ENCODE peak calls at places on chromosomes 7 and 10, in seven cellular contexts. One of them, this sample, is unnamed. For H3K4me1, the result is how much of the 10 kb centered on the place peaks cover.

GRCh38 chr7:137007001-137007725 is 138.7 kb downstream of the CHRM2 start:
- DNase-seq in heart right ventricle: no peak
- DNase-seq in IMR-90: peak
- DNase-seq in lung: no peak
- DNase-seq in colonic mucosa: no peak
- DNase-seq in A549: no peak
- DNase-seq in fibroblast of lung: no peak
- DNase-seq in this sample: peak

GRCh38 chr10:102220612-102221011 is 5.5 kb upstream of the ELOVL3 start:
- DNase-seq in heart right ventricle: no peak
- DNase-seq in IMR-90: no peak
- DNase-seq in lung: no peak
- DNase-seq in colonic mucosa: no peak
- DNase-seq in A549: no peak
- DNase-seq in fibroblast of lung: no peak
- DNase-seq in this sample: no peak

GRCh38 chr7:101081432-101081831 is 3.8 kb upstream of the TRIM56 start:
- DNase-seq in heart right ventricle: no peak
- DNase-seq in IMR-90: no peak
- DNase-seq in lung: no peak
- DNase-seq in colonic mucosa: no peak
- DNase-seq in A549: no peak
- DNase-seq in fibroblast of lung: no peak
- DNase-seq in this sample: peak

GRCh38 chr10:123008379-123009104 is at the start of the genes ACADSB and IKZF5:
- DNase-seq in heart right ventricle: peak
- DNase-seq in IMR-90: peak
- DNase-seq in lung: peak
- DNase-seq in colonic mucosa: peak
- DNase-seq in A549: peak
- DNase-seq in fibroblast of lung: peak
- DNase-seq in this sample: peak

GRCh38 chr10:133453516-133454203 is at the start of gene SCART1:
- DNase-seq in heart right ventricle: no peak
- DNase-seq in IMR-90: no peak
- DNase-seq in lung: peak
- DNase-seq in colonic mucosa: no peak
- DNase-seq in A549: no peak
- DNase-seq in fibroblast of lung: no peak
- DNase-seq in this sample: no peak

GRCh38 chr10:113474756-113475155 is 78.1 kb upstream of the HABP2 start:
- DNase-seq in heart right ventricle: no peak
- DNase-seq in IMR-90: no peak
- DNase-seq in lung: no peak
- DNase-seq in colonic mucosa: no peak
- DNase-seq in A549: no peak
- DNase-seq in fibroblast of lung: no peak
- DNase-seq in this sample: no peak

GRCh38 chr10:119667562-119668328 is 16.6 kb downstream of the BAG3 start:
- DNase-seq in heart right ventricle: peak
- DNase-seq in IMR-90: peak
- DNase-seq in lung: peak
- DNase-seq in colonic mucosa: no peak
- DNase-seq in A549: peak
- DNase-seq in fibroblast of lung: peak
- DNase-seq in this sample: no peak

GRCh38 chr10:101897633-101898032 is 54.0 kb upstream of the KCNIP2 start:
- DNase-seq in heart right ventricle: no peak
- DNase-seq in IMR-90: peak
- DNase-seq in lung: no peak
- DNase-seq in colonic mucosa: no peak
- DNase-seq in A549: no peak
- DNase-seq in fibroblast of lung: peak
- DNase-seq in this sample: no peak

GRCh38 chr10:110327262-110327914 is 22.7 kb upstream of the SMNDC1 start:
- DNase-seq in heart right ventricle: no peak
- DNase-seq in IMR-90: peak
- DNase-seq in lung: no peak
- DNase-seq in colonic mucosa: no peak
- DNase-seq in A549: no peak
- DNase-seq in fibroblast of lung: no peak
- DNase-seq in this sample: no peak

GRCh38 chr7:55534916-55535636 is 37.2 kb downstream of the VOPP1 start:
- DNase-seq in heart right ventricle: no peak
- DNase-seq in IMR-90: no peak
- DNase-seq in lung: no peak
- DNase-seq in colonic mucosa: no peak
- DNase-seq in A549: no peak
- DNase-seq in fibroblast of lung: no peak
- DNase-seq in this sample: no peak

GRCh38 chr7:46145412-46145811 is 224.3 kb upstream of the IGFBP3 start:
- DNase-seq in heart right ventricle: no peak
- DNase-seq in IMR-90: peak
- DNase-seq in lung: no peak
- DNase-seq in colonic mucosa: no peak
- DNase-seq in A549: peak
- DNase-seq in fibroblast of lung: peak
- DNase-seq in this sample: no peak

GRCh38 chr10:90319188-90319914 is 538.5 kb downstream of the HTR7 start:
- DNase-seq in heart right ventricle: no peak
- DNase-seq in IMR-90: peak
- DNase-seq in lung: no peak
- DNase-seq in colonic mucosa: no peak
- DNase-seq in A549: peak
- DNase-seq in fibroblast of lung: peak
- DNase-seq in this sample: peak

GRCh38 chr7:22726345-22726848 is 603 bp upstream of the IL6 start:
- DNase-seq in heart right ventricle: peak
- DNase-seq in IMR-90: peak
- DNase-seq in lung: peak
- DNase-seq in colonic mucosa: no peak
- DNase-seq in A549: peak
- DNase-seq in fibroblast of lung: peak
- DNase-seq in this sample: peak

GRCh38 chr7:157278791-157279678 is 57.8 kb upstream of the DNAJB6 start:
- DNase-seq in heart right ventricle: peak
- DNase-seq in IMR-90: no peak
- DNase-seq in lung: peak
- DNase-seq in colonic mucosa: peak
- DNase-seq in A549: no peak
- DNase-seq in fibroblast of lung: no peak
- DNase-seq in this sample: no peak

GRCh38 chr10:5283305-5284158 is 81.2 kb upstream of the UCN3 start:
- DNase-seq in heart right ventricle: peak
- DNase-seq in IMR-90: peak
- DNase-seq in lung: peak
- DNase-seq in colonic mucosa: peak
- DNase-seq in A549: peak
- DNase-seq in fibroblast of lung: peak
- DNase-seq in this sample: peak

GRCh38 chr10:107701947-107702346 is 537.4 kb upstream of the SORCS1 start:
- DNase-seq in heart right ventricle: no peak
- DNase-seq in IMR-90: peak
- DNase-seq in lung: no peak
- DNase-seq in colonic mucosa: no peak
- DNase-seq in A549: no peak
- DNase-seq in fibroblast of lung: no peak
- DNase-seq in this sample: no peak

GRCh38 chr10:15329437-15329836 is 41.7 kb downstream of the FAM171A1 start:
- DNase-seq in heart right ventricle: no peak
- DNase-seq in IMR-90: no peak
- DNase-seq in lung: no peak
- DNase-seq in colonic mucosa: no peak
- DNase-seq in A549: no peak
- DNase-seq in fibroblast of lung: no peak
- DNase-seq in this sample: no peak

GRCh38 chr7:128922496-128923410 is 12.2 kb upstream of the KCP start:
- DNase-seq in heart right ventricle: no peak
- DNase-seq in IMR-90: no peak
- DNase-seq in lung: no peak
- DNase-seq in colonic mucosa: no peak
- DNase-seq in A549: no peak
- DNase-seq in fibroblast of lung: no peak
- DNase-seq in this sample: no peak

GRCh38 chr10:15789793-15790525 is 70.2 kb upstream of the ITGA8 start:
- DNase-seq in heart right ventricle: no peak
- DNase-seq in IMR-90: peak
- DNase-seq in lung: no peak
- DNase-seq in colonic mucosa: no peak
- DNase-seq in A549: no peak
- DNase-seq in fibroblast of lung: peak
- DNase-seq in this sample: no peak

GRCh38 chr7:102321351-102322201 is 34.7 kb downstream of the SPDYE6 start:
- DNase-seq in heart right ventricle: peak
- DNase-seq in IMR-90: no peak
- DNase-seq in lung: no peak
- DNase-seq in colonic mucosa: peak
- DNase-seq in A549: no peak
- DNase-seq in fibroblast of lung: no peak
- DNase-seq in this sample: peak
- H3K4me1 ChIP-seq in heart right ventricle: under half
- H3K4me1 ChIP-seq in IMR-90: under half
- H3K4me1 ChIP-seq in lung: under half
- H3K4me1 ChIP-seq in colonic mucosa: under half
- H3K4me1 ChIP-seq in A549: under half
- H3K4me1 ChIP-seq in fibroblast of lung: under half
- H3K4me1 ChIP-seq in this sample: under half

DNA sequence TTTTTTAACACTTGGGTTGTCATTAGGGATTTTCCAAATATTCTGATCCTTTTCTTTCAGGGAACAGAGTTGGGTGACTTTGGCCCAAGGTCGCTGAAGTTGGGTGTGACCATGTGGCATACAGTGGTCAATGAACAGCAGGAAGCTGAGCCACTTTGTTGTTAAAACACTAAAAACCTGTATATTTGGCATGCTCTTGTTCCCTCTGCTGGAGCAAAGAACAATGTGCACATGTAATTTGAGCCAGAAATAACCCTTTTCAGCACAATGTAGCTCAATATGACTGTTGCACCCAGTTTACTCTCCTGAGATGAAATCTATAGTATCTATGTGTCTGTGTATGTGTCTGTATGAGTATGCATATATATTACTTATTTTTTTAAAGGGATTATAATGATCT is 74.9 kb downstream of the ADCYAP1R1 start:
- DNase-seq in heart right ventricle: no peak
- DNase-seq in IMR-90: peak
- DNase-seq in lung: no peak
- DNase-seq in colonic mucosa: no peak
- DNase-seq in A549: no peak
- DNase-seq in fibroblast of lung: peak
- DNase-seq in this sample: peak
- TF ChIP-seq CTCF in heart right ventricle: no peak
- TF ChIP-seq CTCF in IMR-90: peak
- TF ChIP-seq CTCF in lung: no peak
- TF ChIP-seq CTCF in colonic mucosa: no peak
- TF ChIP-seq CTCF in A549: no peak
- TF ChIP-seq CTCF in fibroblast of lung: peak
- TF ChIP-seq CTCF in this sample: peak

GRCh38 chr10:125020871-125021270 is 78.9 kb downstream of the ZRANB1 start:
- DNase-seq in heart right ventricle: no peak
- DNase-seq in IMR-90: no peak
- DNase-seq in lung: no peak
- DNase-seq in colonic mucosa: no peak
- DNase-seq in A549: no peak
- DNase-seq in fibroblast of lung: no peak
- DNase-seq in this sample: no peak
- H3K4me1 ChIP-seq in heart right ventricle: half or more
- H3K4me1 ChIP-seq in IMR-90: under half
- H3K4me1 ChIP-seq in lung: under half
- H3K4me1 ChIP-seq in colonic mucosa: under half
- H3K4me1 ChIP-seq in A549: under half
- H3K4me1 ChIP-seq in fibroblast of lung: under half
- H3K4me1 ChIP-seq in this sample: under half

DNA sequence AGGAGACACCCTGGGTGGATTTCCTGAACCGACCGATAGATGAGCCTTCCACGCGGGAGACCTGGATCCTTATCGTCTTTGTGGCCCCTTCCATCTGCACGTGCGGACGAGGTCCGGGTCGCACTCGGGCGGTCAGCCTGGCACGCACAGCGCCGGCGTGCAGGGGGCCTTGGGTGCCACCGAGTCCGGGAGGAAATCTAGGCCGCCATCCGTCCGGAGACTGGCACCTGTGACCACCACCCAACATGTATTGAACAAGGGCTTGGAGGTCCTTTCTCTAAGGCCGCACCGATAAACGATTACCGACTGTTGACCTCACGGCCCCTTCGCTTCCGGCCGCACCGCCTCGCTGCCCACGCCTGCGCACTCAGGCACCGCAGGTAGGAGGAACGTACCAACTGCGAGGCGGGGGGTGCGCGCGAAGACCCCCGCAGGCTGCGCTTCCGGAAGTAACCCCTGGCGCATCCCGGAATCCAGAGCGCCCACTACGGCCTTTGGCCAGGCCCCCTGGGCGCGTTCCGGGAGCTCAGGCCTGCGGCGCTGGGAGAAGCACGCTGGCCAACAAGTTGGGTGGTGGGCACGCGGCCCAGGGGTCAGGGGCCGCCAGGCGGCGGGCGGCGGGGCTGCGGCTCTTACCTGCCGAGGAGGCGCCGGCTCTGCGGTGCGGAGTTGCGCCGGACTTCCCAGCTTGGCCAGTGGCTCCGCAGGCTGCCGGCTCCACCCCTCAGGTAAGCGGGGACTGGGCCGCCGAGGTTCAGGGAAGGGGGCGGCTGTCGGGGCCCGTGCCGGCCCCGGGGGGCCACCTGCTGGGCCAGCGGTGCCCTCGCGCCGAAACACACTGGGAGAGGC is at the start of the genes ACTR3C and LRRC61:
- DNase-seq in heart right ventricle: peak
- DNase-seq in IMR-90: no peak
- DNase-seq in lung: peak
- DNase-seq in colonic mucosa: peak
- DNase-seq in A549: no peak
- DNase-seq in fibroblast of lung: no peak
- DNase-seq in this sample: no peak
- TF ChIP-seq CTCF in heart right ventricle: peak
- TF ChIP-seq CTCF in IMR-90: no peak
- TF ChIP-seq CTCF in lung: no peak
- TF ChIP-seq CTCF in colonic mucosa: no peak
- TF ChIP-seq CTCF in A549: no peak
- TF ChIP-seq CTCF in fibroblast of lung: no peak
- TF ChIP-seq CTCF in this sample: no peak

GRCh38 chr7:105006367-105007139 is 7.5 kb upstream of the KMT2E start:
- DNase-seq in heart right ventricle: no peak
- DNase-seq in IMR-90: no peak
- DNase-seq in lung: no peak
- DNase-seq in colonic mucosa: peak
- DNase-seq in A549: no peak
- DNase-seq in fibroblast of lung: no peak
- DNase-seq in this sample: no peak
- H3K4me1 ChIP-seq in heart right ventricle: half or more
- H3K4me1 ChIP-seq in IMR-90: under half
- H3K4me1 ChIP-seq in lung: under half
- H3K4me1 ChIP-seq in colonic mucosa: under half
- H3K4me1 ChIP-seq in A549: half or more
- H3K4me1 ChIP-seq in fibroblast of lung: under half
- H3K4me1 ChIP-seq in this sample: under half

This sample was measured in endothelial cell of umbilical vein.